ENCODE peak calls at places on chromosomes 12 and 14, in seven cellular contexts. E is CD8-positive, alpha-beta T cell; D is CD4-positive, alpha-beta memory T cell; N is IMR-90; T is stomach; K is pancreas; G is left lung. P is an unnamed sample. For H3K9me3, the result is how much of the 10 kb centered on the place peaks cover.

GRCh38 chr12:116529048-116529447 is 30.1 kb upstream of the MAP1LC3B2 start:
- DNase-seq in G (no peak), D (no peak), K (no peak), E (no peak), T (no peak), N (peak), P (no peak)

GRCh38 chr12:123041811-123042655 is 61.6 kb downstream of the ARL6IP4 start:
- DNase-seq in D (no peak), T (no peak), G (peak), E (no peak), K (peak), N (peak), P (no peak)

GRCh38 chr14:38824691-38825090 is 278.3 kb downstream of the SEC23A start:
- DNase-seq in T (no peak), D (no peak), E (no peak), K (no peak), G (no peak), N (no peak), P (no peak)

GRCh38 chr12:68792952-68793351 is 15.0 kb upstream of the MDM2 start:
- DNase-seq in G (no peak), N (peak), D (peak), E (no peak), T (no peak), K (no peak), P (no peak)

GRCh38 chr12:31369712-31370521 is 44.0 kb upstream of the SINHCAF start:
- DNase-seq in D (no peak), K (no peak), N (peak), E (no peak), G (no peak), T (peak), P (no peak)

GRCh38 chr14:54637270-54637669 is 70.3 kb downstream of the SAMD4A start:
- DNase-seq in K (no peak), D (no peak), N (no peak), G (no peak), T (no peak), E (no peak), P (no peak)

GRCh38 chr14:22569749-22570131 is 19.3 kb downstream of the DAD1 start:
- DNase-seq in T (no peak), D (no peak), G (no peak), E (no peak), N (no peak), K (no peak), P (no peak)

GRCh38 chr12:22406622-22407021 is 72.1 kb upstream of the ST8SIA1 start:
- DNase-seq in E (no peak), N (no peak), D (no peak), T (no peak), G (no peak), K (no peak), P (no peak)

GRCh38 chr12:132140501-132140900 is 3.6 kb downstream of the DDX51 start:
- DNase-seq in N (no peak), K (peak), T (no peak), E (no peak), D (no peak), G (no peak), P (peak)

GRCh38 chr14:92373336-92373735 is 50.4 kb downstream of the SLC24A4 start:
- DNase-seq in T (no peak), E (no peak), D (no peak), G (no peak), K (no peak), N (no peak), P (no peak)

GRCh38 chr12:18898469-18898868 is 160.6 kb downstream of the CAPZA3 start:
- DNase-seq in N (no peak), E (no peak), G (no peak), K (no peak), T (no peak), D (no peak), P (no peak)

GRCh38 chr12:54579696-54580333 is 8.6 kb downstream of the PPP1R1A start:
- DNase-seq in G (peak), T (peak), K (peak), N (peak), E (peak), D (peak), P (peak)

GRCh38 chr12:112855375-112855774 is 51.4 kb upstream of the OAS1 start:
- DNase-seq in T (no peak), N (no peak), E (no peak), D (no peak), G (no peak), K (no peak), P (no peak)

GRCh38 chr12:123431951-123432886 is 4.3 kb downstream of the RILPL2 start:
- DNase-seq in G (peak), E (no peak), K (no peak), N (no peak), T (peak), D (peak), P (no peak)

GRCh38 chr12:82474798-82475184 is 116.5 kb downstream of the METTL25 start:
- DNase-seq in N (peak), G (no peak), E (no peak), K (no peak), T (no peak), D (no peak), P (no peak)

GRCh38 chr12:24482882-24483604 is 465.9 kb downstream of the BCAT1 start:
- DNase-seq in D (no peak), G (no peak), N (peak), K (no peak), T (no peak), E (no peak), P (no peak)

GRCh38 chr14:33465952-33466700 is 484.7 kb downstream of the EGLN3 start:
- DNase-seq in N (no peak), G (no peak), T (no peak), E (no peak), K (no peak), D (no peak), P (no peak)

GRCh38 chr14:59919582-59920377 is at the start of gene LRRC9:
- DNase-seq in N (no peak), E (peak), D (peak), T (no peak), G (peak), K (peak), P (peak)

GRCh38 chr14:66401447-66402095 is 84.6 kb upstream of the CCDC196 start:
- DNase-seq in G (no peak), K (no peak), E (no peak), N (no peak), T (no peak), D (no peak), P (no peak)

GRCh38 chr12:119061208-119061796 is 80.0 kb downstream of the SRRM4 start:
- DNase-seq in K (peak), N (peak), D (peak), E (no peak), T (peak), G (peak), P (peak)

GRCh38 chr14:51660720-51661119 is 9.0 kb downstream of the FRMD6 start:
- DNase-seq in D (no peak), G (no peak), N (no peak), T (no peak), K (no peak), E (no peak), P (no peak)

GRCh38 chr14:54796961-54797360 is 105.7 kb downstream of the GCH1 start:
- DNase-seq in G (no peak), D (no peak), T (no peak), N (peak), K (no peak), E (no peak), P (no peak)

DNA sequence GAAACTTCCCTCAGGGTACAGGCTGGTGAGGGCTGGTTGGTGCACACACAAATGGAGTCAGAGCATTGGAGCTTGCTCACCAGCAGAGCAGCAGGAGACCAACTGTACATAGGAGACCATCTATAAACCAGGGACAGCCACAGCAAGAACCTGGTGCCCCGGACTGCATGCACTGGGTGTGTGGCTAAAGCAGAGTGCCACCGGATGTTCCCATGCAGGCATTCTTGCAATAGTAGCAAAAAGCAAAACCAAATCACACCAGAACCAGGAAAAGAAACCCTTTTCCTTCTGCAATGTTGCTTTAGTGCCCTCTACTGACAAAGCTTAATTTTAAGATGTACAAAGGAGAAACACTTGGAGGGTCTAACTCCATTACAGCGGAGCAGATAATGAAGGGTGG is 136.3 kb downstream of the MDGA2 start:
- DNase-seq in N (no peak), D (no peak), T (no peak), G (no peak), K (no peak), E (no peak), P (no peak)
- H3K9me3 ChIP-seq in N (under half), D (under half), T (under half), G (under half), K (under half), E (under half), P (under half)

GRCh38 chr12:2493086-2493485 is 301.7 kb upstream of the FKBP4 start:
- DNase-seq in D (no peak), G (no peak), K (no peak), T (no peak), E (no peak), N (no peak), P (no peak)
- H3K4me3 ChIP-seq in D (no peak), G (no peak), K (no peak), T (no peak), E (no peak), N (no peak), P (no peak)

GRCh38 chr14:105533811-105534498 is 7.6 kb downstream of the TMEM121 start:
- DNase-seq in N (no peak), D (no peak), G (no peak), K (no peak), T (no peak), E (no peak), P (no peak)
- H3K9me3 ChIP-seq in N (under half), D (under half), G (under half), K (under half), T (under half), E (under half), P (under half)

GRCh38 chr12:66077542-66077941 is 53.0 kb downstream of the LLPH start:
- DNase-seq in N (no peak), D (no peak), T (no peak), K (no peak), G (no peak), E (no peak), P (no peak)
- H3K4me3 ChIP-seq in N (no peak), D (no peak), T (no peak), K (no peak), G (no peak), E (no peak), P (no peak)

DNA sequence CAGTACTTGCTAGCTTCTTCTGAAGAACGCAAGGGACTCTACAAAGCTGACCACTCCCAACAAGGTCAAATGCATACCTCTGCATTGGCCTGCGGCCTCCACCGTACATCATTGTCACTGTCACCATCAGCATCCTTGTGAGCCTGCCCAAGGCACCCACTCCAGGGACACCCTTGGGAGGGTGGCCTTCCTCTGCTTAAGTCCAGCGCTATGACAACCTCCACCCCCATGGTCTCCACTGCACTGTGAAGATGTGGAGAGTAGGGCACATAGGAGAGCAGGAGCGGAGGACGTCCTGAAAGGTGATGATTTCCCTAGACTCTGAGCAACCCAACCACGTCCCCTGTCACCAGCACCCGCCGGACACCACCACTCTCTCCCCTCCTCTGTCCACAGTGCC is 252.8 kb downstream of the ALG10 start:
- DNase-seq in D (no peak), E (no peak), T (no peak), K (no peak), N (no peak), G (no peak), P (no peak)
- H3K9me3 ChIP-seq in D (under half), E (under half), T (under half), K (under half), N (under half), G (under half), P (under half)

DNA sequence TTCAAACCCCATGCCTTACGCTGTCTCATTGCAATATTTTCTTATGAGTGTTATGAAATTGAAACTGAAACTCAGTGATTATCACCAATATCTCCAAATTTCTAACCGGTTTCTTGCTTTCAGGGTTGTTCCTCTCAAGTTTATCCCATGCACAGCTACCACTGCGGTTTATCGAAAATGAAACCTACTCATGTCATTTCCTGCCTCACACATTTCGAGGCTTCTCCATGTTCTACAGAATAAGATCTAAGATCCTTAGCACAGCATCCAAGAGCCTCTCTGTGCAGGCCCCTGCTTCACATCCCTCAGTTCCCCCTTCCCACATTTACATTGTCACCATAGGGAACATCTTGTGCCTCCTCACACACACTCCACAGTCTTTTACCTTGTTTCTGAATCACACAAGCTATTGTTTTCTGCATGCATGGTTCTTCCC is 45.5 kb upstream of the FAR2 start:
- DNase-seq in D (peak), N (no peak), K (no peak), T (no peak), G (no peak), E (no peak), P (no peak)
- H3K4me3 ChIP-seq in D (peak), N (no peak), K (no peak), T (no peak), G (no peak), E (peak), P (no peak)

DNA sequence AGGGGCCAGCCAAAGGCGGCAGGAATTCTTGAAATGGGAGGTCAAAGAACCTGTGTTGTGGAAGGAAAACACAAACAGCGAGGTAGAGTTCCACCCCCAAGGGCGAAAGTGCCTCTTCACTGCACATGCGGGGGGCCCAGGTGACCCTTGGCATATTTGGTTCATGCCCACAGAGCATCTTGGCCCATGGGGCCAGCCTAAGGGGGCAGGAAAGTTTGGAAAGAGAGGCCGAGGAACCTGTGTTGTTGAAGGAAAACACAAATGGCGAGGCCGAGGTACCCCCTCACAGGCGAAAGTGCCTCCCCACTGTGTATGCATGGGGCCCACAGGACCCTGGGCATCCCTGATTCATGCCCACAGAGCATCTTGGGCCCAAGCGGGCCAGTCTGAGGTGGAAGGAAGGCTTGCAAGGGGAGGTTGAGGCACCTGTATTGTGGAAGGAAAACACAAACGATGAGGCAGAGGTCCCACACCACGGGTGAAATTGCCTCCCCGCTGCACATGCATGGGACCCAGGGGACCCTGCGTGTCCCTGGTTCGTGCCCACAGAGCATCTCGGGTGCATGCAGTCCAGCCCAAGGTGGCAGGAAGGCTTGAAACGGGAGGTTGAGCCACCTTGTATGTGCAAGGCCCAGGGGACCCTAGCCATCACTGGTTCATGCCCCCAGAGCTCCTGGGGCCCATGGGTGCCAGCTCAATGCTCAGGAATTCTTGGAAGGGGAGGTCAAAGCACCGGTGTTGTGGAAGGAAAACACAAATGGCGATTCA is 384.1 kb downstream of the ALG10 start:
- DNase-seq in T (peak), G (peak), K (peak), E (no peak), D (no peak), N (no peak), P (peak)
- H3K9me3 ChIP-seq in T (half or more), G (under half), K (under half), E (under half), D (under half), N (under half), P (under half)

DNA sequence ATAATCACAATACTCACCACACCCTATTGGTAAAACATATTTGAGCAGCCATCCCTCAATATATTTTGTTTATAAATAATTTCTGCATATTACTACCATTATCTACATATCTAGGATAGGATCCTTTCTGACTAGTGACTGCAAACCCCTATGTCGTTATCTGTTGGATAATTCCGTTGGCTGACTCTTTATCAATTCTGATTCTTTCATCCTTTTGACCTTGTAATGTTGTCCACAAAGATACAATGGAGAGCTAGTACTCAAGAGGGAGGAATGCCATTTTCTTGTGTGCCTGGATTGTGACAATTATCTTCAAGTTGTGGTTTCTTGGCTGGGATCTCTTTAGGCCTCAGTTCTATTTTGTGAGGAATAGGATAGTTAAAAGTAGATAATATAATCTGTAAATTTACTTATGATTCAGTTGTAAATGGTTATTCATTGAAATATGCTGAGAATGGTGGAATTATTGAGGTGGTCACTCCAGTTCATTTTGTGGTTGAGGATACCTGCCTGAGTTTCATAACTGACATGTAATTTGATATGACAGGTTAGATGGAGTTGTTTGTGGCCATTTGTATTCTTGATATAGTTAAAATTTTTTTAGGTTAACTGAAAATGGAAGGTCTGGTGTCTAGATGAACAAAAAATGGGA is 10.1 kb downstream of the CHST11 start:
- DNase-seq in K (no peak), G (no peak), E (no peak), D (no peak), T (no peak), N (no peak), P (no peak)
- H3K4me3 ChIP-seq in K (no peak), G (no peak), E (no peak), D (no peak), T (no peak), N (no peak), P (no peak)